ENCODE peak calls at places on chromosomes 6 and 20, in seven cellular contexts. O is lower lobe of right lung; R is naive thymus-derived CD4-positive, alpha-beta T cell; L is epithelial cell of esophagus; U is PC-9; V is PC-3; D is ovary. Y is an unnamed sample.

GRCh38 chr6:42889815-42890214 is 10.4 kb downstream of the RPL7L1 start:
- DNase-seq in U (no peak), V (peak; percentile 22), D (no peak), O (no peak), L (peak; percentile 15), R (peak; percentile 33), Y (no peak)

GRCh38 chr6:41470341-41471063 is 75.7 kb upstream of the FOXP4 start:
- DNase-seq in O (peak; percentile 68), D (peak; percentile 81), U (peak; percentile 53), R (no peak), V (no peak), L (peak; percentile 31), Y (no peak)

GRCh38 chr6:1670711-1671462 is 61.2 kb downstream of the FOXC1 start:
- DNase-seq in O (no peak), D (no peak), R (no peak), L (peak; percentile 44), V (no peak), U (peak; percentile 69), Y (no peak)

GRCh38 chr6:158758464-158758863 is 60.7 kb downstream of the EZR start:
- DNase-seq in O (no peak), L (no peak), U (no peak), R (no peak), V (no peak), D (no peak), Y (no peak)

GRCh38 chr6:39339557-39340555 is 17.4 kb upstream of the KCNK16 start:
- DNase-seq in D (no peak), L (peak; percentile 38), V (no peak), R (no peak), O (peak; percentile 67), U (no peak), Y (no peak)

GRCh38 chr6:118869350-118869749 is 24.6 kb upstream of the ASF1A start:
- DNase-seq in D (no peak), R (no peak), V (peak; percentile 63), U (no peak), L (peak; percentile 57), O (no peak), Y (no peak)

GRCh38 chr6:32110632-32111031 is 1.5 kb upstream of the TNXB start:
- DNase-seq in D (no peak), U (no peak), O (no peak), R (no peak), V (no peak), L (no peak), Y (no peak)

GRCh38 chr6:111767752-111768430 is 105.4 kb downstream of the FYN start:
- DNase-seq in O (no peak), V (no peak), D (no peak), U (no peak), L (no peak), R (peak; percentile 77), Y (no peak)

GRCh38 chr20:3729811-3730550 is 2.5 kb upstream of the HSPA12B start:
- DNase-seq in U (no peak), R (no peak), D (no peak), O (no peak), V (no peak), L (no peak), Y (no peak)

GRCh38 chr6:21396313-21396712 is 197.2 kb upstream of the SOX4 start:
- DNase-seq in R (no peak), L (peak; percentile 74), O (no peak), V (peak; percentile 80), U (no peak), D (no peak), Y (peak; percentile 71)

GRCh38 chr20:56974499-56975250 is 291.8 kb downstream of the BMP7 start:
- DNase-seq in R (no peak), V (peak; percentile 92), D (no peak), O (no peak), U (peak; percentile 69), L (peak; percentile 77), Y (no peak)

GRCh38 chr6:20652276-20652675 is 118.0 kb downstream of the CDKAL1 start:
- DNase-seq in D (no peak), V (peak; percentile 12), L (no peak), U (no peak), O (no peak), R (no peak), Y (no peak)

GRCh38 chr20:46712056-46712636 is 2.7 kb downstream of the SLC2A10 start:
- DNase-seq in O (no peak), D (no peak), U (no peak), L (no peak), R (no peak), V (no peak), Y (no peak)

GRCh38 chr6:24802271-24803059 is 3.7 kb upstream of the ARMH2 start:
- DNase-seq in R (no peak), O (no peak), U (no peak), V (peak; percentile 37), L (no peak), D (no peak), Y (no peak)

GRCh38 chr6:32883789-32884188 is 29.8 kb downstream of the PSMB9 start:
- DNase-seq in D (no peak), O (peak; percentile 64), U (no peak), L (peak; percentile 45), R (no peak), V (no peak), Y (no peak)

GRCh38 chr20:31538327-31538726 is 24.1 kb downstream of the HM13 start:
- DNase-seq in R (no peak), L (no peak), V (no peak), O (no peak), D (no peak), U (no peak), Y (no peak)

GRCh38 chr20:31542201-31542842 is 28.1 kb downstream of the HM13 start:
- DNase-seq in U (peak; percentile 85), O (peak; percentile 38), V (peak; percentile 42), R (no peak), L (peak; percentile 42), D (no peak), Y (no peak)

GRCh38 chr20:31542963-31543362 is 28.7 kb downstream of the HM13 start:
- DNase-seq in R (no peak), U (no peak), D (no peak), L (no peak), O (no peak), V (no peak), Y (no peak)

GRCh38 chr20:31537859-31538245 is 23.6 kb downstream of the HM13 start:
- DNase-seq in L (no peak), U (no peak), V (no peak), O (no peak), R (no peak), D (no peak), Y (no peak)

DNA sequence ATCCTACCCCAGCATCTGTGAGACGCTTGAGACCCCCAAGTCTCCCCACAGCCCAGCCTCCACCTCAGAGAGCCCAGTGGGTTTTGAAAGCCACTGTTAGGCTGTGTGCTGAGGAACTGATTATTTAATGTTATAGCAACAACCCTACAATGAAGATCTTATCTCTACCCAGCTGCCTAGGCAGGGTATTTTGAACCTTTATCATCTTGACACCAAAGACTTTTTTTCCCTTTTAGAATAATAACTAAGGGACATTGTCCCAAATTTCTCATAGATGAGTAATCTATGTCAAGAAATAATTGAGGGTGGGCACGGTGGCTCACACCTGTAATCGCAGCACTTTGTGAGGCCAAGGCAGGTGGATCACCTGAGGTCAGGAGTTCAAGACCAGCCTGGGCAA is 26.2 kb downstream of the HM13 start:
- DNase-seq in U (no peak), R (no peak), O (no peak), D (no peak), V (no peak), L (no peak), Y (no peak)
- H3K4me3 ChIP-seq in U (no peak overlapping the region), R (no peak overlapping the region), O (no peak overlapping the region), D (no peak overlapping the region), V (no peak overlapping the region), L (no peak overlapping the region), Y (no peak overlapping the region)

DNA sequence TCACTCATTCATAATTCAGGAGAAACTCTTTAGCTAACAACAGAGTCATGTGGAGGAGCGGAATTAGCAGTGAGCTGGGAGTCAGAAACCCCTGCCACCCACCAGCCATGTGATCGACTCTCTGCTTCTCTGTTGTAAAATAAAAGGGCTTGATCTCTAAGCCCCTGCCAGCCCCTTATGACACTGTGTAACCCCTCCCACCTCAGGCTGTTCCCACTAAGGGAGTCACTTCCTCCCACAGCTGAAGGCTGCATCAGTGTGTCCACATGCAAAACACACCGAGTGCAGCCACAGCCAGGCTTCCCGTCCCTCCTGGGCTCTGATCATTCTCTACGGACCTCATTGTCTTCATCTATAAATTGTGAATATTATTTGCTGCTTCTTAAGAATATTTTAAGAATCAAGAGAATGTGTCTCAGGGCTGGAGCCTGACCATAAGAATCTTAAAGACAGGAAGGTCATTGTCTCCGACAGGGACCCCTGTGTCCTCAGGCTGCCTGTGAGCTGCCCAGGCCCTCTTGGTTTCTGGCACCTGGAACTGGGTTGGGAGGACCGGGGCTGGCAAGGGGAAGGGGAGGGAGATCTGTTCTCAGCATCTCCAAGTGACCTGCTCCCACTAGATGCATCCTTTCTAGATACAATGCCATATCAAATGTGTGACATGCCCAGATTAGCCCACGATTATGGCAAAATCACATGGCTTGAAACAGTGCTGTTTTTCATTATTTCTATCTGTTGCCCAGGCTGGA is 110.7 kb downstream of the SCML4 start:
- DNase-seq in U (no peak), V (no peak), D (no peak), O (no peak), R (peak; percentile 40), L (no peak), Y (no peak)
- H3K4me3 ChIP-seq in U (no peak overlapping the region), V (no peak overlapping the region), D (peak overlapping the region; percentile 2), O (peak overlapping the region; percentile 19), R (no peak overlapping the region), L (no peak overlapping the region), Y (no peak overlapping the region)

DNA sequence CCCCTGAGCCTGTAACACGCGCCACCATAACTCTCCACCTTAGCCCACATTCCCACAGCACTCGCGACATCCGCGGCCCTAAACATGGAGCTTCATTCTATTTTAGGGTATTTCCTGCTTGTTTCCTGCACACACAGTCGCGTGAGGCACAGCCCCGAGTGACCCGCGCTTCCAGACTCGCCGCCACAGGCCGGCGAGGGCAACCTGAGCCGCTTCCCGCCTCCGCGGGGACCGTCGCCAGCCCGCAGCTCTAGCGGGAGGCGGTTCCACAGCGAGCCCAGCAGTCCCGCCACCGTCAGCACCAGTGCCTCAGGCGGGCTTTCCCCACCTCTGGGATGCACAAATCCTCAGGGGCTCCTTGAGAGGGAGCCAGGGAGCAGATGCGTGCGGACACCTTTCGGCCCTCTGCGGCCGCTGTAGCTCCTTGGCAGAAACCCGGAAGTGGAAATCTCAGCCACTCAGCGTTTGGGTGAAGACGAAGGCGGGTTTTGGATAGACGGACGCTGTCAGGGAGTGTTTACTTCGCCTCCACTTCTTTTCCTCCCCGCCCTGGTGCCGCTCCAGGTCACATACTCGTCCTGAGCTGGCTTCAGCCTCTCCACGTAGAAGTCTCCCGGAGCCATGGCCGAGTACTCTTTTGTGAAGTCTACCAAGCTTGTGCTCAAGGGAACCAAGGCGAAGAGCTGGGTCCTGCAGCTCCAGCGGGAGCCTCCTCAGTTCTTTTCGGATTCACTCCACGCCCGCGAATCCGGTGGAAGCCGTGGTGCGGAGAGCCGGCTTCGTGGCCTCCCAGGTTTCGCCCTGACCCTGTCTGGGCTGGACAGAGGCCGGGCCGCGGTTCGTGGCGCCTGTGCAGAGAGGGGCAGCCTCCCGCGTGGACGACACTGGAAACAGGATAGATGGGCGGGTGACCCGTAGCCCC is 2177.4 kb upstream of the DEFB115 start:
- DNase-seq in O (no peak), V (no peak), U (peak; percentile 74), D (peak; percentile 45), R (peak; percentile 13), L (peak; percentile 30), Y (no peak)
- H3K4me3 ChIP-seq in O (peak overlapping the region; percentile 21), V (peak overlapping the region; percentile 51), U (peak overlapping the region; percentile 55), D (no peak overlapping the region), R (peak overlapping the region; percentile 25), L (peak overlapping the region; percentile 21), Y (no peak overlapping the region)

GRCh38 chr6:96162711-96163120 is 146.9 kb downstream of the FUT9 start:
- DNase-seq in O (no peak), D (no peak), U (no peak), V (no peak), R (no peak), L (no peak), Y (peak; percentile 52)
- H3K4me3 ChIP-seq in O (no peak overlapping the region), D (no peak overlapping the region), U (no peak overlapping the region), V (no peak overlapping the region), R (no peak overlapping the region), L (no peak overlapping the region), Y (no peak overlapping the region)

GRCh38 chr6:35494161-35494563 is 2.7 kb downstream of the TEAD3 start:
- DNase-seq in D (peak; percentile 66), U (no peak), O (no peak), V (no peak), L (peak; percentile 29), R (no peak), Y (no peak)
- H3K4me3 ChIP-seq in D (peak overlapping the region; percentile 95), U (no peak overlapping the region), O (no peak overlapping the region), V (no peak overlapping the region), L (no peak overlapping the region), R (no peak overlapping the region), Y (no peak overlapping the region)